ENCODE peak calls at places on chromosome 1, in nine cellular contexts. U is CD8-positive, alpha-beta T cell; E is osteocyte; K is GM23338; O is ascending aorta; R is AG04450; W is astrocyte of the cerebellum; G is lung; Q is heart left ventricle. I is an unnamed sample.

GRCh38 chr1:51168946-51169345 is 66.9 kb downstream of the C1orf185 start:
- DNase-seq in U (no peak), W (no peak), R (no peak), E (no peak), Q (no peak), O (no peak), K (no peak), G (no peak), I (no peak)

GRCh38 chr1:202858306-202858705 is 30.6 kb downstream of the RABIF start:
- DNase-seq in E (no peak), W (no peak), O (peak; percentile 73), U (no peak), G (no peak), K (no peak), R (no peak), Q (peak; percentile 75), I (peak; percentile 84)

GRCh38 chr1:71228727-71229371 is 148.0 kb upstream of the ZRANB2 start:
- DNase-seq in G (no peak), E (no peak), O (no peak), Q (no peak), K (peak; percentile 36), U (no peak), R (no peak), W (no peak), I (no peak)

GRCh38 chr1:205455581-205456382 is at the start of gene BLACAT1:
- DNase-seq in U (no peak), R (no peak), E (no peak), G (no peak), K (peak; percentile 72), O (no peak), Q (no peak), W (no peak), I (no peak)

GRCh38 chr1:28642056-28642846 is 616 bp downstream of the TAF12 start:
- DNase-seq in U (no peak), O (no peak), Q (no peak), G (no peak), E (no peak), R (no peak), K (peak; percentile 35), W (no peak), I (peak; percentile 30)

GRCh38 chr1:1162597-1163537 is 10.8 kb upstream of the TTLL10 start:
- DNase-seq in Q (no peak), O (no peak), K (peak; percentile 72), G (peak; percentile 86), E (no peak), R (no peak), U (no peak), W (no peak), I (no peak)

GRCh38 chr1:105027838-105028471 is 1278.3 kb downstream of the AMY1C start:
- DNase-seq in Q (no peak), W (no peak), R (no peak), G (no peak), O (no peak), U (no peak), E (no peak), K (peak; percentile 23), I (no peak)

GRCh38 chr1:3789421-3790300 is 6.6 kb downstream of the LRRC47 start:
- DNase-seq in Q (no peak), U (no peak), R (no peak), O (no peak), W (no peak), G (no peak), K (no peak), E (no peak), I (no peak)

GRCh38 chr1:94456736-94457135 is 38.5 kb downstream of the ABCD3 start:
- DNase-seq in Q (no peak), U (no peak), R (no peak), K (no peak), O (no peak), G (no peak), W (no peak), E (no peak), I (no peak)

GRCh38 chr1:193322218-193322617 is 135.8 kb upstream of the B3GALT2 start:
- DNase-seq in E (no peak), U (no peak), R (peak; percentile 51), O (no peak), Q (no peak), K (peak; percentile 12), W (peak; percentile 58), G (no peak), I (no peak)

GRCh38 chr1:205630241-205630640 is 1.6 kb downstream of the ELK4 start:
- DNase-seq in U (no peak), K (no peak), G (no peak), O (no peak), Q (no peak), R (no peak), W (peak; percentile 8), E (no peak), I (no peak)

GRCh38 chr1:99843760-99844159 is 6.4 kb upstream of the AGL start:
- DNase-seq in G (no peak), O (no peak), Q (no peak), U (no peak), K (no peak), R (no peak), E (no peak), W (no peak), I (no peak)

GRCh38 chr1:198620951-198621824 is 17.7 kb upstream of the PTPRC start:
- DNase-seq in E (no peak), U (peak; percentile 55), O (no peak), K (no peak), G (no peak), Q (no peak), W (no peak), R (no peak), I (no peak)

GRCh38 chr1:242203290-242203689 is 204.4 kb upstream of the MAP1LC3C start:
- DNase-seq in R (no peak), U (no peak), K (no peak), G (no peak), Q (no peak), E (no peak), W (no peak), O (no peak), I (no peak)

GRCh38 chr1:17359031-17359430 is 13.0 kb upstream of the PADI6 start:
- DNase-seq in K (peak; percentile 60), R (no peak), E (no peak), G (no peak), U (no peak), Q (no peak), W (no peak), O (no peak), I (no peak)
- TF ChIP-seq CTCF in K (no peak), R (no peak), E (no peak), G (no peak), U (no peak), Q (no peak), W (no peak), O (no peak), I (no peak)

GRCh38 chr1:235329139-235329808 is 904 bp downstream of the GGPS1 start:
- DNase-seq in O (peak; percentile 64), W (peak; percentile 18), G (peak; percentile 37), K (peak; percentile 47), R (no peak), E (no peak), U (peak; percentile 53), Q (no peak), I (peak; percentile 40)
- TF ChIP-seq CTCF in O (peak; percentile 11), W (peak; percentile 5), G (no peak), K (peak; percentile 17), R (no peak), E (no peak), U (peak; percentile 34), Q (no peak), I (no peak)

GRCh38 chr1:2429780-2430591 is 17.6 kb upstream of the PEX10 start:
- DNase-seq in U (no peak), G (no peak), E (no peak), R (no peak), W (no peak), K (peak; percentile 59), O (no peak), Q (no peak), I (no peak)
- TF ChIP-seq CTCF in U (no peak), G (no peak), E (peak; percentile 34), R (peak; percentile 33), W (peak; percentile 18), K (peak; percentile 49), O (no peak), Q (no peak), I (peak; percentile 16)

DNA sequence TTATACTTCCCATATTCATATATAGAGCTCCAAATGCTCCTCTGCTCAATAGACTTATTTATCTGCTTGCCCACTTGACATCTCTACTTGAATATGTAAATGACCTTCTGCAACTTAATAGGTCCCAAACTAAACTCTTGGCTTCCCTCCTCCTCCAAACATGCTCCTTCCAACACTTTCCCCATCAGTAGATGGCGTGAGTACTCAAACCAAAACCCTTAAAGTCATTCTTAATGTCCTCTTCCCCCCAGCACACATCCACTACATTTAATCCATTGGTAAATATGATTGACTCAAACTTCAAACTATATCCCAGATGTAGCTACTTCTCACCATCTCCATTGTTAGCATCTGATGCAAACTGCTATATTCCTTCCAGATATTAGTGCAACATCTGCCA is 48.5 kb upstream of the PBX1 start:
- DNase-seq in W (no peak), G (no peak), Q (no peak), O (no peak), E (no peak), U (no peak), R (no peak), K (peak; percentile 40), I (no peak)
- TF ChIP-seq CTCF in W (no peak), G (no peak), Q (no peak), O (no peak), E (peak; percentile 41), U (no peak), R (peak; percentile 39), K (peak; percentile 46), I (no peak)

DNA sequence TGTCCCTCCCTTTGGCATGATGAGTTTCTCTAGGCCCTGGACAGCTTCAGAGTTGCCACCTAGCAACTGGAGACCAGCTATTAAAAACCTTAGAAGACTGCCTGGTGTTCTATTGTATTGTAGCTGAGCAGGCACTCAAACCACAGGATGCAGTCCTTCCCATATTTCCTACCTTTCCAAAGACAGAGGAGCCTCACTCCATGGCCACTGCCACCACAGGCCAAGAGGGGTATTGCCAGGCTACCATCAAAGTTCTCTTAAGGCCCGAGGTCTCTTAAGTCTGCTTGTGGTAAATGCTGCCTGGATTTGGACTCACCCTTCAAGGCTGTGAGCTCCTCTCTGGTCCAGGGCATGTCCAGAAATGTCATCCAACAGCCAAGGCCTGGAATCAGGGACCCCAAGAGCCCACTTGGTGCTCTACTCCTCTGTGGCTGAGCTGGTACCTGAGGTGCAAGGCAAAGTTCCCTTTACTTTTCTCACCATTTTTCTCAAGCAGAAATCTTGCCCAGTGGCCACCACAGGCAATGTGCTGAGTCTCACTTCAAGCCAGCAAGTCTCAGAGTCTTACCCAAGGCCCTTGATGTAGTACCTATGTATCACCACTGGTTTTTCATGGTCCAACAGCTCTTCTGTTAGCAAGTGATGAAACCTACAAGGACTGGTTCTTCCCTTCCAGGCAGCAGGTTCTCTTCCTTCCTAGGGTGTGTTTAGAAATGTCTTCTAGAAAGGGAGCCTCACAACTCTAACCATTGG is 269.4 kb downstream of the AMY1C start:
- DNase-seq in O (no peak), E (no peak), Q (no peak), K (peak; percentile 16), W (no peak), G (no peak), U (no peak), R (no peak), I (no peak)
- TF ChIP-seq CTCF in O (no peak), E (no peak), Q (no peak), K (no peak), W (no peak), G (no peak), U (no peak), R (no peak), I (no peak)

GRCh38 chr1:147665521-147665920 is 4.8 kb downstream of the ACP6 start:
- DNase-seq in O (no peak), Q (no peak), K (peak; percentile 51), W (no peak), U (no peak), G (no peak), R (no peak), E (no peak), I (no peak)
- TF ChIP-seq CTCF in O (no peak), Q (no peak), K (peak; percentile 47), W (peak; percentile 35), U (no peak), G (no peak), R (peak; percentile 18), E (peak; percentile 25), I (no peak)